ENCODE peak calls at places on chromosome 18, in eight cellular contexts. One of them, this sample, is unnamed.

GRCh38 chr18:3716116-3716660 is 266.2 kb downstream of the TGIF1 start:
- DNase-seq in CD14-positive monocyte: no peak
- DNase-seq in spleen: no peak
- DNase-seq in B cell: no peak
- DNase-seq in heart left ventricle: no peak
- DNase-seq in bronchial epithelial cell: no peak
- DNase-seq in MM.1S: no peak
- DNase-seq in WTC11: no peak
- DNase-seq in this sample: no peak

GRCh38 chr18:12595571-12596255 is 62.2 kb downstream of the SPIRE1 start:
- DNase-seq in bronchial epithelial cell: no peak
- DNase-seq in B cell: no peak
- DNase-seq in heart left ventricle: no peak
- DNase-seq in spleen: no peak
- DNase-seq in CD14-positive monocyte: no peak
- DNase-seq in WTC11: no peak
- DNase-seq in MM.1S: no peak
- DNase-seq in this sample: no peak

GRCh38 chr18:58776084-58776483 is 88.6 kb upstream of the ZNF532 start:
- DNase-seq in spleen: no peak
- DNase-seq in heart left ventricle: no peak
- DNase-seq in CD14-positive monocyte: no peak
- DNase-seq in B cell: no peak
- DNase-seq in MM.1S: peak
- DNase-seq in WTC11: no peak
- DNase-seq in bronchial epithelial cell: peak
- DNase-seq in this sample: no peak

GRCh38 chr18:55048892-55049291 is 89.6 kb upstream of the CCDC68 start:
- DNase-seq in B cell: no peak
- DNase-seq in spleen: no peak
- DNase-seq in heart left ventricle: no peak
- DNase-seq in CD14-positive monocyte: no peak
- DNase-seq in WTC11: no peak
- DNase-seq in bronchial epithelial cell: peak
- DNase-seq in MM.1S: no peak
- DNase-seq in this sample: no peak

GRCh38 chr18:58416704-58417683 is 211.9 kb downstream of the ALPK2 start:
- DNase-seq in heart left ventricle: no peak
- DNase-seq in bronchial epithelial cell: peak
- DNase-seq in MM.1S: no peak
- DNase-seq in CD14-positive monocyte: no peak
- DNase-seq in B cell: no peak
- DNase-seq in WTC11: no peak
- DNase-seq in spleen: no peak
- DNase-seq in this sample: no peak

GRCh38 chr18:70709124-70709523 is 420.3 kb downstream of the SOCS6 start:
- DNase-seq in bronchial epithelial cell: no peak
- DNase-seq in MM.1S: no peak
- DNase-seq in WTC11: no peak
- DNase-seq in CD14-positive monocyte: no peak
- DNase-seq in heart left ventricle: no peak
- DNase-seq in B cell: no peak
- DNase-seq in spleen: no peak
- DNase-seq in this sample: no peak

GRCh38 chr18:12890500-12890899 is 6.5 kb upstream of the PTPN2 start:
- DNase-seq in bronchial epithelial cell: no peak
- DNase-seq in MM.1S: peak
- DNase-seq in B cell: no peak
- DNase-seq in WTC11: no peak
- DNase-seq in CD14-positive monocyte: no peak
- DNase-seq in heart left ventricle: no peak
- DNase-seq in spleen: no peak
- DNase-seq in this sample: no peak

GRCh38 chr18:10965104-10965503 is 184.3 kb downstream of the PIEZO2 start:
- DNase-seq in spleen: no peak
- DNase-seq in heart left ventricle: no peak
- DNase-seq in B cell: no peak
- DNase-seq in CD14-positive monocyte: no peak
- DNase-seq in bronchial epithelial cell: no peak
- DNase-seq in MM.1S: no peak
- DNase-seq in WTC11: no peak
- DNase-seq in this sample: no peak

DNA sequence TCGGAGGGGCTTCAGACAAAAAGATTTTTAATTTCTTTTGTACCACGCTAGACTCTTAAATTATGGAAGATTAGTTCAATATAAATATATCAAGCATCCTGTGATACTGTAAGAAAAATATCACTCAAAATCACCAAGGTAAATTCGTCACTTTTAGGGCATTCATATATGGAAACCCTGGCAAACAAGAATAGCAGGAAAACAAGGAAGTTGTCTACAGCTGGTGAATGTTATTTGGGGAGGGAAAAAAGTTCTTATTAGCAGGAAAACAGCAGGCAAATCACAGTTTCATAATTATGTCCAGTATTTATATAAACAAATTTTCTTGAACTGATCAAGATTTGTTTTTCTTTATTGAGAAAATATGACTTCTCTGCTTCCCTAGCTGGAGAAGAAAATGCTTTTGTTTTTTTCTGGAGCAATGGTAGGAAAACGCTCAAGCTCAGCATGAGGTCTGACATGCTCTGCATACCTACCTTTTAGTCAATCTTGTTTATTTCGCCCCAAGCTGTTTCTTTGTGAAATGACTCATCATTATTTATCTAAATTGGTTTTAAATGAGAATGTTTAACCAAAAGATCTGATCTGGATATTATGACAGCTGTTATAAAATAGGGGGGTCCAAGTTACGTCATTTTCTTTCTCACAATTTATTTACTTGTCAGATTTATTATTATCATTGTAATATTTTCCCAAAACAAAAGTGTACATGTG is 14.7 kb downstream of the LINC00305 start:
- DNase-seq in MM.1S: no peak
- DNase-seq in WTC11: peak
- DNase-seq in CD14-positive monocyte: no peak
- DNase-seq in bronchial epithelial cell: peak
- DNase-seq in B cell: no peak
- DNase-seq in spleen: no peak
- DNase-seq in heart left ventricle: no peak
- DNase-seq in this sample: no peak
- TF ChIP-seq CTCF in MM.1S: no peak
- TF ChIP-seq CTCF in WTC11: no peak
- TF ChIP-seq CTCF in CD14-positive monocyte: no peak
- TF ChIP-seq CTCF in bronchial epithelial cell: no peak
- TF ChIP-seq CTCF in B cell: no peak
- TF ChIP-seq CTCF in spleen: no peak
- TF ChIP-seq CTCF in heart left ventricle: no peak
- TF ChIP-seq CTCF in this sample: no peak

GRCh38 chr18:79006106-79006795 is 26.6 kb downstream of the SALL3 start:
- DNase-seq in CD14-positive monocyte: no peak
- DNase-seq in heart left ventricle: no peak
- DNase-seq in bronchial epithelial cell: no peak
- DNase-seq in MM.1S: no peak
- DNase-seq in B cell: no peak
- DNase-seq in WTC11: no peak
- DNase-seq in spleen: no peak
- DNase-seq in this sample: no peak

GRCh38 chr18:79008356-79008940 is 28.8 kb downstream of the SALL3 start:
- DNase-seq in B cell: no peak
- DNase-seq in MM.1S: no peak
- DNase-seq in bronchial epithelial cell: no peak
- DNase-seq in spleen: no peak
- DNase-seq in WTC11: no peak
- DNase-seq in heart left ventricle: no peak
- DNase-seq in CD14-positive monocyte: no peak
- DNase-seq in this sample: no peak

GRCh38 chr18:79007440-79007839 is 27.8 kb downstream of the SALL3 start:
- DNase-seq in WTC11: no peak
- DNase-seq in bronchial epithelial cell: no peak
- DNase-seq in MM.1S: no peak
- DNase-seq in CD14-positive monocyte: no peak
- DNase-seq in B cell: no peak
- DNase-seq in spleen: no peak
- DNase-seq in heart left ventricle: no peak
- DNase-seq in this sample: no peak

GRCh38 chr18:79001001-79001400 is 21.4 kb downstream of the SALL3 start:
- DNase-seq in B cell: no peak
- DNase-seq in MM.1S: no peak
- DNase-seq in CD14-positive monocyte: no peak
- DNase-seq in heart left ventricle: no peak
- DNase-seq in spleen: no peak
- DNase-seq in bronchial epithelial cell: no peak
- DNase-seq in WTC11: no peak
- DNase-seq in this sample: no peak

DNA sequence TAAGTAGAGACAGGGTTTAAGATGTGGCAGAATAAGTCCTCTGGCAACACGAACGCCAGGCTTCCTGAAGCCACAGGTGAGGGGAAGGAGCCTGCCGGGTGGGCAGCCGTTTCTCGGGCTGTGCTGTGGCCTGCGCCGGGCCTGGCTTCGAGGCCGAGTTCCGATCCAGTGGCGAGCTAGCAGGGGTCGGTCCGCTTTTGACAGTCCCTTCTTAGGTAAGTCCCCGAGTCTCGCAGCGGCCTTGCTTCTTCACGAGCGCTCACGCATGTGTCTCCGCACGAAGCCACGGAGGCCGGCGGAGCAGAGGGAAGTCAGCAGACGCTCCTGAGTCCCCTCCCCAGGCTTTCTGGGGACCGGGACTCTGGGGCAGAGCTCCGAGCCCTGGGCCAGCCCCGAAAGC is 26.0 kb downstream of the SALL3 start:
- DNase-seq in bronchial epithelial cell: no peak
- DNase-seq in MM.1S: no peak
- DNase-seq in B cell: no peak
- DNase-seq in WTC11: no peak
- DNase-seq in CD14-positive monocyte: no peak
- DNase-seq in spleen: no peak
- DNase-seq in heart left ventricle: no peak
- DNase-seq in this sample: no peak
- TF ChIP-seq CTCF in bronchial epithelial cell: no peak
- TF ChIP-seq CTCF in MM.1S: no peak
- TF ChIP-seq CTCF in B cell: no peak
- TF ChIP-seq CTCF in WTC11: no peak
- TF ChIP-seq CTCF in CD14-positive monocyte: no peak
- TF ChIP-seq CTCF in spleen: no peak
- TF ChIP-seq CTCF in heart left ventricle: no peak
- TF ChIP-seq CTCF in this sample: no peak

DNA sequence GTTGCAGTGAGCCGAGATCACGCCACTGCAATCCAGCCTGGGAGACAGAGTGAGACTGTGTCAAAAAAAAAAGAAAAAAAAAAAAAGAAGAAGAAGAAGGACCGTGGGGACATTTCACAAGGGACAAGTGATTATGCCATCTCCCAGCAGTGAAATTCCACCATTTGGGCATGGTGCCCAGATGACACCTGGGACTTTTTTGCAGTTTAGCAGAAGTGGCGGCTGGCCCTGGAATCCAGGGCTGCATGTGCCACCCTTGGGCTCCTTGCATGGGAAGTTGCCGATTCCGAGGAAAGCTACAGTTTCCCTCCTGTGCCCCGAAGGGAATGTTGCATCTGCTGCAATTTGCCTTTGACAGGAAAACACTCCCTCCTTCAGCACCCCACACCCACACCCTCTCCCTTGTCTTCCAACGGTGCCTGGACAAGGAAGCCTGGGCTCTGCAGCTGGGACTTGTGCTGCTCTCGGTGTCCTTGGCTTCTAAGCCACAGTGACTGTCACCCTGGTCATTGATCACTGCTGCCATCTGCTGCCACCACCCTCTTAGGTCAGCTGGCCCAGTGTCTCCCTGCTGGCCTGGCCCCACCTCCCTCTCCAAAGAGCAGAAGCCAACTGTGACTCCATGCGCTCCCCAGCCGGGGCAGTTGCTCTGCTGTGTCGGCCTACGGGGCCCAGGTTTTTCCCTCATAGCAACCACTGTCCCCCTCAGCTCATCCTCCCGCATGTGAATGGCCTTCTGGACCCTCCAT is 56.4 kb upstream of the LRRC30 start:
- DNase-seq in CD14-positive monocyte: no peak
- DNase-seq in heart left ventricle: no peak
- DNase-seq in spleen: peak
- DNase-seq in WTC11: peak
- DNase-seq in MM.1S: no peak
- DNase-seq in B cell: no peak
- DNase-seq in bronchial epithelial cell: no peak
- DNase-seq in this sample: no peak
- TF ChIP-seq CTCF in CD14-positive monocyte: no peak
- TF ChIP-seq CTCF in heart left ventricle: no peak
- TF ChIP-seq CTCF in spleen: peak
- TF ChIP-seq CTCF in WTC11: no peak
- TF ChIP-seq CTCF in MM.1S: no peak
- TF ChIP-seq CTCF in B cell: no peak
- TF ChIP-seq CTCF in bronchial epithelial cell: no peak
- TF ChIP-seq CTCF in this sample: no peak

GRCh38 chr18:62543021-62543420 is 20.2 kb downstream of the ZCCHC2 start:
- DNase-seq in WTC11: no peak
- DNase-seq in spleen: no peak
- DNase-seq in MM.1S: no peak
- DNase-seq in heart left ventricle: no peak
- DNase-seq in CD14-positive monocyte: no peak
- DNase-seq in bronchial epithelial cell: no peak
- DNase-seq in B cell: no peak
- DNase-seq in this sample: no peak
- TF ChIP-seq CTCF in WTC11: no peak
- TF ChIP-seq CTCF in spleen: no peak
- TF ChIP-seq CTCF in MM.1S: no peak
- TF ChIP-seq CTCF in heart left ventricle: no peak
- TF ChIP-seq CTCF in CD14-positive monocyte: no peak
- TF ChIP-seq CTCF in bronchial epithelial cell: no peak
- TF ChIP-seq CTCF in B cell: no peak
- TF ChIP-seq CTCF in this sample: no peak

GRCh38 chr18:48874233-48874632 is 76.5 kb downstream of the SMAD7 start:
- DNase-seq in bronchial epithelial cell: no peak
- DNase-seq in MM.1S: no peak
- DNase-seq in heart left ventricle: no peak
- DNase-seq in spleen: peak
- DNase-seq in CD14-positive monocyte: no peak
- DNase-seq in WTC11: no peak
- DNase-seq in B cell: no peak
- DNase-seq in this sample: no peak

GRCh38 chr18:48875314-48875941 is 75.3 kb downstream of the SMAD7 start:
- DNase-seq in B cell: no peak
- DNase-seq in heart left ventricle: no peak
- DNase-seq in bronchial epithelial cell: no peak
- DNase-seq in CD14-positive monocyte: peak
- DNase-seq in MM.1S: no peak
- DNase-seq in spleen: peak
- DNase-seq in WTC11: no peak
- DNase-seq in this sample: no peak

GRCh38 chr18:48874701-48875162 is 76.0 kb downstream of the SMAD7 start:
- DNase-seq in WTC11: no peak
- DNase-seq in spleen: peak
- DNase-seq in heart left ventricle: no peak
- DNase-seq in CD14-positive monocyte: no peak
- DNase-seq in B cell: no peak
- DNase-seq in bronchial epithelial cell: no peak
- DNase-seq in MM.1S: no peak
- DNase-seq in this sample: no peak

GRCh38 chr18:48876590-48876989 is 74.2 kb downstream of the SMAD7 start:
- DNase-seq in WTC11: no peak
- DNase-seq in bronchial epithelial cell: no peak
- DNase-seq in CD14-positive monocyte: peak
- DNase-seq in B cell: no peak
- DNase-seq in spleen: peak
- DNase-seq in heart left ventricle: no peak
- DNase-seq in MM.1S: no peak
- DNase-seq in this sample: no peak

GRCh38 chr18:48875942-48876511 is 74.7 kb downstream of the SMAD7 start:
- DNase-seq in heart left ventricle: no peak
- DNase-seq in bronchial epithelial cell: no peak
- DNase-seq in WTC11: peak
- DNase-seq in spleen: peak
- DNase-seq in CD14-positive monocyte: peak
- DNase-seq in MM.1S: no peak
- DNase-seq in B cell: no peak
- DNase-seq in this sample: no peak
- TF ChIP-seq CTCF in heart left ventricle: no peak
- TF ChIP-seq CTCF in bronchial epithelial cell: no peak
- TF ChIP-seq CTCF in WTC11: no peak
- TF ChIP-seq CTCF in spleen: no peak
- TF ChIP-seq CTCF in CD14-positive monocyte: no peak
- TF ChIP-seq CTCF in MM.1S: no peak
- TF ChIP-seq CTCF in B cell: no peak
- TF ChIP-seq CTCF in this sample: no peak

This sample was measured in GM13977.